ENCODE peak calls at places on chromosomes 4 and X, in eight cellular contexts. N, U, K, P, F, M, G and B are unnamed samples.

GRCh38 chrX:106000203-106000602 is 38.3 kb downstream of the SERPINA7 start:
- DNase-seq in M (no peak), P (no peak), N (no peak), U (peak; percentile 0), K (no peak), G (no peak), F (no peak), B (no peak)

GRCh38 chrX:129360175-129360574 is 163.1 kb downstream of the SMARCA1 start:
- DNase-seq in U (peak; percentile 62), N (peak; percentile 14), F (no peak), P (no peak), G (peak; percentile 45), K (peak; percentile 63), M (no peak), B (peak; percentile 78)

GRCh38 chr4:121656269-121656641 is 40.5 kb downstream of the ANXA5 start:
- DNase-seq in G (peak; percentile 77), U (peak; percentile 66), N (no peak), K (peak; percentile 6), P (no peak), M (no peak), F (peak; percentile 54), B (peak; percentile 51)

GRCh38 chr4:74499986-74500781 is 55.2 kb downstream of the AREG start:
- DNase-seq in N (no peak), U (no peak), M (no peak), K (no peak), G (no peak), P (no peak), F (no peak), B (no peak)

GRCh38 chr4:182014989-182015388 is 228.2 kb upstream of the TENM3 start:
- DNase-seq in P (no peak), K (no peak), M (no peak), F (no peak), G (no peak), U (no peak), N (no peak), B (no peak)

GRCh38 chrX:101442095-101442494 is 34.1 kb downstream of the HNRNPH2 start:
- DNase-seq in P (no peak), F (no peak), N (no peak), K (no peak), M (no peak), U (no peak), G (peak; percentile 91), B (no peak)

GRCh38 chr4:128812360-128812958 is 3.0 kb downstream of the JADE1 start:
- DNase-seq in F (no peak), M (no peak), K (peak; percentile 62), P (no peak), G (peak; percentile 76), N (peak; percentile 25), U (peak; percentile 66), B (peak; percentile 84)

GRCh38 chr4:90970021-90970420 is 842.8 kb downstream of the CCSER1 start:
- DNase-seq in G (no peak), N (no peak), F (no peak), U (no peak), M (no peak), P (no peak), K (no peak), B (no peak)

GRCh38 chr4:74934016-74934821 is 1.3 kb downstream of the PARM1 start:
- DNase-seq in N (no peak), U (peak; percentile 33), P (no peak), F (no peak), M (no peak), K (peak; percentile 6), G (peak; percentile 44), B (peak; percentile 55)

GRCh38 chrX:48826876-48827653 is 752 bp downstream of the ERAS start:
- DNase-seq in K (no peak), U (no peak), P (no peak), N (no peak), G (no peak), M (no peak), F (no peak), B (no peak)

GRCh38 chrX:1391370-1391706 is 575 bp downstream of the SLC25A6 start:
- DNase-seq in P (no peak), M (no peak), U (no peak), N (no peak), F (no peak), K (no peak), G (no peak), B (no peak)

GRCh38 chrX:137574102-137574783 is 8.3 kb downstream of the ZIC3 start:
- DNase-seq in M (no peak), F (no peak), G (no peak), U (no peak), N (no peak), P (no peak), K (no peak), B (peak; percentile 90)

GRCh38 chrX:57289089-57289488 is 2.6 kb downstream of the FAAH2 start:
- DNase-seq in K (no peak), M (no peak), N (no peak), P (no peak), F (no peak), G (no peak), U (peak; percentile 3), B (no peak)

GRCh38 chr4:90977726-90978125 is 850.5 kb downstream of the CCSER1 start:
- DNase-seq in K (no peak), G (no peak), U (no peak), N (no peak), M (no peak), F (no peak), P (no peak), B (no peak)

GRCh38 chr4:158777423-158777822 is 8.6 kb downstream of the FNIP2 start:
- DNase-seq in G (no peak), N (no peak), K (no peak), M (no peak), F (no peak), P (no peak), U (no peak), B (no peak)

GRCh38 chrX:119686087-119686639 is 6.8 kb downstream of the SEPTIN6 start:
- DNase-seq in G (peak; percentile 21), N (no peak), F (no peak), U (no peak), M (no peak), K (no peak), P (no peak), B (peak; percentile 72)

GRCh38 chrX:31228415-31228832 is 156.6 kb upstream of the FTHL17 start:
- DNase-seq in K (no peak), N (no peak), P (no peak), U (no peak), G (peak; percentile 92), M (no peak), F (peak; percentile 78), B (no peak)

GRCh38 chrX:41258871-41259270 is 75.1 kb upstream of the DDX3X start:
- DNase-seq in G (no peak), P (no peak), F (no peak), N (no peak), K (no peak), U (no peak), M (no peak), B (no peak)

GRCh38 chr4:159540501-159540900 is 437.6 kb downstream of the RAPGEF2 start:
- DNase-seq in F (no peak), U (no peak), M (no peak), P (no peak), K (no peak), N (no peak), G (no peak), B (no peak)

GRCh38 chr4:176735300-176735699 is 57.4 kb downstream of the VEGFC start:
- DNase-seq in P (no peak), G (peak; percentile 30), F (peak; percentile 21), N (no peak), K (no peak), M (no peak), U (peak; percentile 19), B (no peak)

GRCh38 chr4:80072607-80073361 is at the start of gene ANTXR2:
- DNase-seq in K (peak; percentile 40), G (peak; percentile 98), F (peak; percentile 93), U (peak; percentile 95), N (peak; percentile 60), M (peak; percentile 17), P (peak; percentile 76), B (peak; percentile 91)

GRCh38 chr4:27702710-27703431 is 842.2 kb downstream of the STIM2 start:
- DNase-seq in N (no peak), U (peak; percentile 59), M (no peak), F (no peak), K (peak; percentile 28), G (no peak), P (no peak), B (no peak)

GRCh38 chrX:68199062-68199848 is 234.0 kb downstream of the OPHN1 start:
- DNase-seq in G (no peak), F (no peak), N (no peak), K (no peak), M (no peak), P (no peak), U (peak; percentile 8), B (no peak)

GRCh38 chr4:86498560-86499166 is 95.5 kb upstream of the PTPN13 start:
- DNase-seq in F (peak; percentile 51), G (peak; percentile 62), U (peak; percentile 67), P (no peak), N (no peak), K (peak; percentile 54), M (no peak), B (no peak)

GRCh38 chrX:149074429-149074828 is 430.7 kb downstream of the IDS start:
- DNase-seq in M (no peak), N (no peak), G (peak; percentile 10), F (no peak), U (peak; percentile 32), P (no peak), K (no peak), B (peak; percentile 14)